ENCODE peak calls at places on chromosomes 16 and 17, in five cellular contexts. Y is progenitor cell of endocrine pancreas; C is lung microvascular endothelial cell; V is stimulated activated naive CD8-positive, alpha-beta T cell treated with anti-CD3 and anti-CD28 coated beads, Interleukin-15, amount 100 ng/mL, for 72 hours; X is A172. M is an unnamed sample.

GRCh38 chr17:42660692-42661345 is 1.7 kb downstream of the TUBG2 start:
- DNase-seq in Y (no peak), C (peak), V (no peak), X (peak), M (no peak)

GRCh38 chr17:15265131-15265530 is at the start of gene PMP22:
- DNase-seq in Y (no peak), C (no peak), V (no peak), X (no peak), M (no peak)

GRCh38 chr17:83155128-83156081 is 76.0 kb downstream of the METRNL start:
- DNase-seq in Y (no peak), C (peak), V (no peak), X (peak), M (no peak)

GRCh38 chr16:25151996-25152395 is 40.5 kb downstream of the LCMT1 start:
- DNase-seq in Y (no peak), C (no peak), V (no peak), X (peak), M (no peak)

GRCh38 chr17:65667656-65668055 is 106.2 kb upstream of the AXIN2 start:
- DNase-seq in Y (no peak), C (no peak), V (no peak), X (no peak), M (no peak)

GRCh38 chr17:64071111-64071510 is 50.7 kb upstream of the ICAM2 start:
- DNase-seq in Y (no peak), C (no peak), V (no peak), X (no peak), M (no peak)

GRCh38 chr17:57534863-57535651 is 210.0 kb downstream of the CCDC182 start:
- DNase-seq in Y (no peak), C (no peak), V (no peak), X (no peak), M (no peak)

GRCh38 chr16:67116388-67117311 is 6.9 kb downstream of the PHAF1 start:
- DNase-seq in Y (no peak), C (peak), V (no peak), X (no peak), M (no peak)

GRCh38 chr17:75288784-75289121 is 480 bp downstream of the SLC25A19 start:
- DNase-seq in Y (peak), C (no peak), V (no peak), X (peak), M (peak)

M was measured in GM10248.